ENCODE peak calls at places on chromosome 21, in five cellular contexts. One of them, this sample, is unnamed.

GRCh38 chr21:38505654-38506523 is 7.6 kb upstream of the ERG start:
- DNase-seq in upper lobe of right lung: no peak
- DNase-seq in left lung: no peak
- DNase-seq in psoas muscle: no peak
- DNase-seq in IMR-90: peak; percentile 71
- DNase-seq in this sample: no peak

GRCh38 chr21:27734146-27734545 is 767.3 kb upstream of the ADAMTS5 start:
- DNase-seq in upper lobe of right lung: no peak
- DNase-seq in left lung: no peak
- DNase-seq in psoas muscle: no peak
- DNase-seq in IMR-90: peak; percentile 91
- DNase-seq in this sample: no peak

GRCh38 chr21:45011911-45012660 is 62.3 kb upstream of the ADARB1 start:
- DNase-seq in upper lobe of right lung: peak; percentile 61
- DNase-seq in left lung: peak; percentile 26
- DNase-seq in psoas muscle: peak; percentile 61
- DNase-seq in IMR-90: peak; percentile 94
- DNase-seq in this sample: no peak

GRCh38 chr21:38434913-38435533 is 63.3 kb downstream of the ERG start:
- DNase-seq in upper lobe of right lung: no peak
- DNase-seq in left lung: no peak
- DNase-seq in psoas muscle: no peak
- DNase-seq in IMR-90: peak; percentile 34
- DNase-seq in this sample: no peak

GRCh38 chr21:39441502-39442475 is 3.8 kb downstream of the LCA5L start:
- DNase-seq in upper lobe of right lung: no peak
- DNase-seq in left lung: no peak
- DNase-seq in psoas muscle: no peak
- DNase-seq in IMR-90: peak; percentile 68
- DNase-seq in this sample: no peak

GRCh38 chr21:17900281-17900989 is 81.3 kb upstream of the C21orf91 start:
- DNase-seq in upper lobe of right lung: no peak
- DNase-seq in left lung: no peak
- DNase-seq in psoas muscle: no peak
- DNase-seq in IMR-90: no peak
- DNase-seq in this sample: no peak

GRCh38 chr21:44510508-44511218 is 29.3 kb downstream of the KRTAP10-1 start:
- DNase-seq in upper lobe of right lung: peak; percentile 87
- DNase-seq in left lung: peak; percentile 50
- DNase-seq in psoas muscle: peak; percentile 60
- DNase-seq in IMR-90: no peak
- DNase-seq in this sample: peak; percentile 64

GRCh38 chr21:26776320-26777021 is 68.7 kb downstream of the ADAMTS1 start:
- DNase-seq in upper lobe of right lung: no peak
- DNase-seq in left lung: no peak
- DNase-seq in psoas muscle: no peak
- DNase-seq in IMR-90: peak; percentile 68
- DNase-seq in this sample: no peak

GRCh38 chr21:39149882-39150281 is 33.4 kb downstream of the PSMG1 start:
- DNase-seq in upper lobe of right lung: no peak
- DNase-seq in left lung: no peak
- DNase-seq in psoas muscle: no peak
- DNase-seq in IMR-90: no peak
- DNase-seq in this sample: no peak

GRCh38 chr21:46054447-46054846 is 43.5 kb upstream of the COL6A2 start:
- DNase-seq in upper lobe of right lung: no peak
- DNase-seq in left lung: no peak
- DNase-seq in psoas muscle: no peak
- DNase-seq in IMR-90: peak; percentile 42
- DNase-seq in this sample: no peak

GRCh38 chr21:44965251-44966022 is 25.6 kb downstream of the SLX9 start:
- DNase-seq in upper lobe of right lung: no peak
- DNase-seq in left lung: no peak
- DNase-seq in psoas muscle: peak; percentile 48
- DNase-seq in IMR-90: peak; percentile 94
- DNase-seq in this sample: no peak

GRCh38 chr21:14737922-14738321 is 191.8 kb upstream of the SAMSN1 start:
- DNase-seq in upper lobe of right lung: no peak
- DNase-seq in left lung: no peak
- DNase-seq in psoas muscle: no peak
- DNase-seq in IMR-90: peak; percentile 8
- DNase-seq in this sample: no peak

GRCh38 chr21:18002393-18002792 is 183.2 kb upstream of the C21orf91 start:
- DNase-seq in upper lobe of right lung: no peak
- DNase-seq in left lung: no peak
- DNase-seq in psoas muscle: no peak
- DNase-seq in IMR-90: no peak
- DNase-seq in this sample: no peak

GRCh38 chr21:33892853-33893252 is 22.8 kb downstream of the ATP5PO start:
- DNase-seq in upper lobe of right lung: no peak
- DNase-seq in left lung: no peak
- DNase-seq in psoas muscle: no peak
- DNase-seq in IMR-90: no peak
- DNase-seq in this sample: no peak

GRCh38 chr21:46500224-46500861 is 41.7 kb downstream of the DIP2A start:
- DNase-seq in upper lobe of right lung: no peak
- DNase-seq in left lung: no peak
- DNase-seq in psoas muscle: no peak
- DNase-seq in IMR-90: peak; percentile 40
- DNase-seq in this sample: no peak

GRCh38 chr21:17925900-17926299 is 106.7 kb upstream of the C21orf91 start:
- DNase-seq in upper lobe of right lung: no peak
- DNase-seq in left lung: no peak
- DNase-seq in psoas muscle: no peak
- DNase-seq in IMR-90: peak; percentile 24
- DNase-seq in this sample: no peak

GRCh38 chr21:39972471-39972870 is 105.2 kb downstream of the PCP4 start:
- DNase-seq in upper lobe of right lung: no peak
- DNase-seq in left lung: no peak
- DNase-seq in psoas muscle: no peak
- DNase-seq in IMR-90: no peak
- DNase-seq in this sample: no peak

GRCh38 chr21:25710550-25710949 is 24.2 kb downstream of the ATP5PF start:
- DNase-seq in upper lobe of right lung: no peak
- DNase-seq in left lung: no peak
- DNase-seq in psoas muscle: no peak
- DNase-seq in IMR-90: no peak
- DNase-seq in this sample: no peak

GRCh38 chr21:33588485-33589335 is at the start of gene DONSON:
- DNase-seq in upper lobe of right lung: peak; percentile 95
- DNase-seq in left lung: peak; percentile 91
- DNase-seq in psoas muscle: peak; percentile 96
- DNase-seq in IMR-90: peak; percentile 73
- DNase-seq in this sample: peak; percentile 88

GRCh38 chr21:34367320-34367935 is 3.6 kb downstream of the KCNE2 start:
- DNase-seq in upper lobe of right lung: no peak
- DNase-seq in left lung: no peak
- DNase-seq in psoas muscle: no peak
- DNase-seq in IMR-90: peak; percentile 82
- DNase-seq in this sample: no peak

DNA sequence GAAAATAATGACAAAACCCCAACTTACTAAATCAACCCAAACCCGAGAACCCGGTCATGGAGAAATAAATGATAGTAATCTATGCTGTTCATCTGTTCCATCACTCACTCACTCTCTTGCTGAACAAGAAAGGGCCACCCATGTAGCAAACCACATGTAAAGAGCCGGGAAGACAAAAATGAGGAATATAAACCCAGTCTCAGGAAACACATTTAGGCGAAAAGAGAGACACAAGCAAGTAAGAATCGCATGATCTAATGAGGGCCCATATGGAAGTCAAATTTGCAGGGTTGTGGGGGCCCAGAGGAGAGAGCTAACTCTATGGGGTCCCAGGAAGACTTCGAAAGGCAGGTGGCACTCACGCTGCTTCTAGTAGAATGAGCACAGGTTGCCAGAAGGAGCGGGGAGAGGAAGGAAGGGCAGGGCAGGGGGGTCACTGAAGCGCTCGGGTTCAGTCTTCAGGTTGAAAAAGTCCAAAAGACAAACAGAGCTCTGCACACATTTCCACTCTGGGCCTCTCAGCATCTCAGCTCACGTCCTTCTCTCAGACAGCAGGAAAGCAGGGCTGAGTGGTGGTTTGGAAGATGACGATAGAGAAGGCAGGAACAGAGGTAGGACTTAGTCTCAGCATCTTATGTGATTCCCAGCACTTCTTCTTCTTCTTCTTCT is 142.9 kb upstream of the KRTAP19-8 start:
- DNase-seq in upper lobe of right lung: no peak
- DNase-seq in left lung: no peak
- DNase-seq in psoas muscle: no peak
- DNase-seq in IMR-90: no peak
- DNase-seq in this sample: no peak
- TF ChIP-seq CTCF in upper lobe of right lung: no peak
- TF ChIP-seq CTCF in left lung: no peak
- TF ChIP-seq CTCF in psoas muscle: no peak
- TF ChIP-seq CTCF in IMR-90: no peak
- TF ChIP-seq CTCF in this sample: no peak

DNA sequence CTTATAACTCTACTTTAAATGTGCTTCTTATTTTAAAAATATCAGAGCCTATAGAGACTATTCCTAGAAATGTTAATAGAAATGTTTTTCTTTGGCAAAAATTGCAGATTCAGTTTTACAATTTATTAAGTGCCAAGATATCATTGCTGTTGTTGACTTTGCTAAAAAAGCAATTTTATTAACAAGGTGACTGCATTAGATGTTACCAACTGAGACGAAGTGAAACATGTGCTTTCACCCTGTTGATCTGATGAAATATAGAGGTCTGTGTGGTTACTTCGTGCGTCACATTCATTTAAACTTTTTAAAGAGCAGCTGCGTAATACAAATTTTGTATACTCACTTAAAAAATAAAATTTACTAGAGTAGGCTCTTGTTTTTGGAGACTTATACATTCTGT is 465.7 kb downstream of the USP25 start:
- DNase-seq in upper lobe of right lung: no peak
- DNase-seq in left lung: no peak
- DNase-seq in psoas muscle: no peak
- DNase-seq in IMR-90: peak; percentile 70
- DNase-seq in this sample: peak; percentile 17
- H3K4me3 ChIP-seq in upper lobe of right lung: peak overlapping the region; percentile 48
- H3K4me3 ChIP-seq in left lung: peak overlapping the region; percentile 20
- H3K4me3 ChIP-seq in psoas muscle: peak overlapping the region; percentile 66
- H3K4me3 ChIP-seq in IMR-90: no peak overlapping the region
- H3K4me3 ChIP-seq in this sample: peak overlapping the region; percentile 27

DNA sequence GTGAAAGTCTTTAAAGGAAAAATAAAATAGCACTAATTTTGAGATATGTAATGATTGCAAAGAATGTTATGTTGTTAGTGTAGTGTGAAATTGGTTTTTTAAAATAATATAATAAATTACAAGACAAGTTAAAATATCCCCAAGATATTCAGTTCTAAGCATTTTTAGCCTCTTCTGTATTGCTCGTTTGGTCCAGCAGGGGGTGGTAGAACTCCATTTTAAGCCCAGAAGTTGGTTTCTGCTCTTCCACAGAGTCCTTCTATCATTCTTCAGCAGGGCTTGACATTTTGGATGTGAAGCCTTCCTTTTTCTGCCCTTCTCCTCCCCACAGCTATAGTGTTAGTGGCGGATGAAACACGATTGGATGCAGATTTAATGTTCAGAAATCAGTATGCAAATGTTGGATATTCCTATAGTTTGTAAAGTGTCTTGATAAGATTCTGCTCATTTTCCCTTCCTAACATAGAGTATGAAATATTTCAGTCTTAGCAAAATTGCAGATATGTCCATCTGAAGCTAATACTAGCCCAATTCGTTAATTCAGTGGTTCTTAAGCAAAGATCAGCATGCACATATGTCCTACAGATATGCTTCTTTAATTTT is 1.5 kb downstream of the NCAM2 start:
- DNase-seq in upper lobe of right lung: no peak
- DNase-seq in left lung: no peak
- DNase-seq in psoas muscle: no peak
- DNase-seq in IMR-90: peak; percentile 49
- DNase-seq in this sample: no peak
- H3K27me3 ChIP-seq in upper lobe of right lung: peaks cover 9% of the 10 kb centered on the region
- H3K27me3 ChIP-seq in left lung: peaks cover 41% of the 10 kb centered on the region
- H3K27me3 ChIP-seq in psoas muscle: peaks cover 27% of the 10 kb centered on the region
- H3K27me3 ChIP-seq in IMR-90: peaks cover 6% of the 10 kb centered on the region
- H3K27me3 ChIP-seq in this sample: no peaks in the 10 kb centered on the region

GRCh38 chr21:37155216-37155615 is 82.2 kb downstream of the TTC3 start:
- DNase-seq in upper lobe of right lung: no peak
- DNase-seq in left lung: no peak
- DNase-seq in psoas muscle: no peak
- DNase-seq in IMR-90: peak; percentile 20
- DNase-seq in this sample: no peak
- TF ChIP-seq CTCF in upper lobe of right lung: no peak
- TF ChIP-seq CTCF in left lung: no peak
- TF ChIP-seq CTCF in psoas muscle: no peak
- TF ChIP-seq CTCF in IMR-90: no peak
- TF ChIP-seq CTCF in this sample: no peak

GRCh38 chr21:41613421-41613998 is 105.6 kb upstream of the TMPRSS2 start:
- DNase-seq in upper lobe of right lung: no peak
- DNase-seq in left lung: no peak
- DNase-seq in psoas muscle: no peak
- DNase-seq in IMR-90: no peak
- DNase-seq in this sample: no peak

GRCh38 chr21:41611441-41611840 is 103.5 kb upstream of the TMPRSS2 start:
- DNase-seq in upper lobe of right lung: peak; percentile 40
- DNase-seq in left lung: no peak
- DNase-seq in psoas muscle: no peak
- DNase-seq in IMR-90: no peak
- DNase-seq in this sample: no peak

GRCh38 chr21:41614456-41615010 is 106.6 kb upstream of the TMPRSS2 start:
- DNase-seq in upper lobe of right lung: no peak
- DNase-seq in left lung: no peak
- DNase-seq in psoas muscle: no peak
- DNase-seq in IMR-90: no peak
- DNase-seq in this sample: no peak

GRCh38 chr21:41611966-41612606 is 104.1 kb upstream of the TMPRSS2 start:
- DNase-seq in upper lobe of right lung: peak; percentile 59
- DNase-seq in left lung: no peak
- DNase-seq in psoas muscle: no peak
- DNase-seq in IMR-90: peak; percentile 15
- DNase-seq in this sample: no peak

GRCh38 chr21:41612674-41613250 is 104.8 kb upstream of the TMPRSS2 start:
- DNase-seq in upper lobe of right lung: peak; percentile 81
- DNase-seq in left lung: peak; percentile 76
- DNase-seq in psoas muscle: peak; percentile 90
- DNase-seq in IMR-90: peak; percentile 90
- DNase-seq in this sample: no peak
- H3K4me3 ChIP-seq in upper lobe of right lung: no peak overlapping the region
- H3K4me3 ChIP-seq in left lung: no peak overlapping the region
- H3K4me3 ChIP-seq in psoas muscle: no peak overlapping the region
- H3K4me3 ChIP-seq in IMR-90: no peak overlapping the region
- H3K4me3 ChIP-seq in this sample: no peak overlapping the region

This sample was measured in GM06990.